ENCODE peak calls at places on chromosomes 4 and X, in eight cellular contexts. W is glutamatergic neuron, L is upper lobe of left lung, F is epithelial cell of esophagus, D is NB4, Q is breast epithelium, E is mesothelial cell of epicardium, R is retinal pigment epithelial cell. H is an unnamed sample.

GRCh38 chr4:112214397-112215264 is 17.0 kb upstream of the AP1AR start:
- DNase-seq in R (no peak), D (peak; percentile 44), F (peak; percentile 49), Q (no peak), E (no peak), L (no peak), W (no peak), H (no peak)

GRCh38 chr4:123278755-123279154 is 117.8 kb upstream of the SPRY1 start:
- DNase-seq in F (peak; percentile 11), R (no peak), D (no peak), E (no peak), L (no peak), W (no peak), Q (no peak), H (no peak)

GRCh38 chr4:15654556-15655222 is 468 bp downstream of the FBXL5 start:
- DNase-seq in E (peak; percentile 70), W (peak; percentile 65), Q (peak; percentile 54), R (no peak), D (peak; percentile 76), F (peak; percentile 38), L (peak; percentile 59), H (no peak)

GRCh38 chr4:145347684-145348083 is 134.0 kb upstream of the SMAD1 start:
- DNase-seq in R (peak; percentile 43), Q (no peak), L (no peak), D (no peak), F (no peak), E (no peak), W (no peak), H (no peak)

GRCh38 chrX:55450259-55450658 is 1.7 kb upstream of the MAGEH1 start:
- DNase-seq in D (peak; percentile 0), R (no peak), F (peak; percentile 3), W (no peak), L (no peak), E (no peak), Q (no peak), H (no peak)

GRCh38 chr4:91525627-91526026 is 778.1 kb upstream of the GRID2 start:
- DNase-seq in R (no peak), L (no peak), F (no peak), E (no peak), Q (no peak), W (no peak), D (no peak), H (no peak)

GRCh38 chrX:41377624-41378023 is 43.7 kb downstream of the DDX3X start:
- DNase-seq in F (no peak), W (no peak), E (no peak), L (no peak), Q (no peak), R (no peak), D (no peak), H (no peak)

GRCh38 chrX:135086197-135086854 is 34.0 kb downstream of the ETDB start:
- DNase-seq in L (no peak), F (peak; percentile 81), D (peak; percentile 69), R (peak; percentile 17), Q (no peak), W (no peak), E (no peak), H (no peak)

GRCh38 chr4:119104644-119105273 is 30.9 kb upstream of the MYOZ2 start:
- DNase-seq in W (no peak), R (no peak), Q (no peak), L (no peak), E (no peak), F (no peak), D (no peak), H (no peak)

GRCh38 chr4:10873809-10874208 is 189.2 kb upstream of the CLNK start:
- DNase-seq in W (no peak), F (no peak), R (no peak), Q (no peak), D (no peak), E (no peak), L (no peak), H (no peak)

GRCh38 chrX:136076942-136077341 is 70.4 kb upstream of the FHL1 start:
- DNase-seq in E (no peak), Q (no peak), F (no peak), R (no peak), W (no peak), D (no peak), L (no peak), H (no peak)

GRCh38 chr4:120858776-120859175 is 63.8 kb downstream of the PRDM5 start:
- DNase-seq in F (peak; percentile 19), D (no peak), L (no peak), R (no peak), E (no peak), Q (no peak), W (no peak), H (no peak)

GRCh38 chr4:73988096-73988495 is at the start of gene PPBP:
- DNase-seq in E (no peak), Q (no peak), L (no peak), D (peak; percentile 15), F (peak; percentile 69), W (no peak), R (no peak), H (no peak)

GRCh38 chr4:153710681-153711080 is 26.6 kb downstream of the TLR2 start:
- DNase-seq in R (no peak), L (no peak), Q (no peak), D (no peak), F (no peak), E (no peak), W (no peak), H (no peak)

DNA sequence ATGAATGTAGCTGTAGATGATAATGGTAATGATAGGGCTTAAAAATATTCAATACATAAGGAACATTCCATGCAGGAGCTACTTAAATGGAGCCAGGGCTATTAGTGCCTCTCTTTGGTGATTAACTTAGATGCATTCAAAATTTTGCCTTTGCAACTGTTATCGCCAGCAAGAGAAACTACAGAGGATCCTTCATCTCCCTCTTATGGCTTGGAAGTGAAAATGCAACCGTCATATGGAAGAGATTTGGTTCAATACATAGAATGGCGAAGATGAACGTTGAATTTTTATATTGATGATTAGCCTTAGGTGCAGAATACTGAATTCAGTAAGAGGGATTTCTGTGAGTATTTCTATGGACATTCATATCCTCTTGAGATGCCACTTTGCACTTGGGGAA is 134.5 kb upstream of the NLGN4X start:
- DNase-seq in W (no peak), Q (no peak), R (no peak), E (no peak), F (no peak), D (no peak), L (no peak), H (no peak)
- TF ChIP-seq CTCF in W (no peak), Q (no peak), R (no peak), E (no peak), F (no peak), D (no peak), L (no peak), H (no peak)

GRCh38 chrX:790780-791360 is 160.3 kb downstream of the SHOX start:
- DNase-seq in F (no peak), D (no peak), L (no peak), E (no peak), Q (no peak), R (no peak), W (no peak), H (no peak)
- TF ChIP-seq CTCF in F (no peak), D (no peak), L (no peak), E (no peak), Q (no peak), R (no peak), W (no peak), H (no peak)

GRCh38 chr4:65669008-65669971 is 999 bp downstream of the EPHA5 start:
- DNase-seq in R (no peak), W (peak; percentile 61), F (no peak), D (no peak), E (peak; percentile 39), Q (no peak), L (no peak), H (no peak)

GRCh38 chr4:65671402-65671801 is 1.1 kb upstream of the EPHA5 start:
- DNase-seq in Q (no peak), F (peak; percentile 34), W (no peak), D (no peak), L (no peak), R (no peak), E (no peak), H (no peak)

GRCh38 chr4:65668201-65669007 is 1.9 kb downstream of the EPHA5 start:
- DNase-seq in E (peak; percentile 38), R (no peak), W (peak; percentile 35), L (no peak), D (no peak), Q (no peak), F (peak; percentile 9), H (no peak)

GRCh38 chr4:65669981-65670330 is 333 bp downstream of the EPHA5 start:
- DNase-seq in L (no peak), Q (no peak), D (no peak), F (no peak), R (no peak), W (no peak), E (no peak), H (no peak)

GRCh38 chr4:65670331-65671031 is at the start of gene EPHA5:
- DNase-seq in F (peak; percentile 68), Q (no peak), W (peak; percentile 91), D (no peak), R (peak; percentile 69), L (peak; percentile 28), E (peak; percentile 82), H (no peak)
- TF ChIP-seq CTCF in F (peak; percentile 19), Q (no peak), W (peak; percentile 33), D (no peak), R (peak; percentile 11), L (no peak), E (no peak), H (no peak)

GRCh38 chrX:53294024-53294648 is 12.8 kb upstream of the IQSEC2 start:
- DNase-seq in L (no peak), E (no peak), W (no peak), Q (no peak), R (no peak), D (peak; percentile 40), F (peak; percentile 9), H (no peak)
- TF ChIP-seq CTCF in L (no peak), E (no peak), W (peak; percentile 16), Q (no peak), R (peak; percentile 36), D (peak; percentile 22), F (no peak), H (peak; percentile 2)

DNA sequence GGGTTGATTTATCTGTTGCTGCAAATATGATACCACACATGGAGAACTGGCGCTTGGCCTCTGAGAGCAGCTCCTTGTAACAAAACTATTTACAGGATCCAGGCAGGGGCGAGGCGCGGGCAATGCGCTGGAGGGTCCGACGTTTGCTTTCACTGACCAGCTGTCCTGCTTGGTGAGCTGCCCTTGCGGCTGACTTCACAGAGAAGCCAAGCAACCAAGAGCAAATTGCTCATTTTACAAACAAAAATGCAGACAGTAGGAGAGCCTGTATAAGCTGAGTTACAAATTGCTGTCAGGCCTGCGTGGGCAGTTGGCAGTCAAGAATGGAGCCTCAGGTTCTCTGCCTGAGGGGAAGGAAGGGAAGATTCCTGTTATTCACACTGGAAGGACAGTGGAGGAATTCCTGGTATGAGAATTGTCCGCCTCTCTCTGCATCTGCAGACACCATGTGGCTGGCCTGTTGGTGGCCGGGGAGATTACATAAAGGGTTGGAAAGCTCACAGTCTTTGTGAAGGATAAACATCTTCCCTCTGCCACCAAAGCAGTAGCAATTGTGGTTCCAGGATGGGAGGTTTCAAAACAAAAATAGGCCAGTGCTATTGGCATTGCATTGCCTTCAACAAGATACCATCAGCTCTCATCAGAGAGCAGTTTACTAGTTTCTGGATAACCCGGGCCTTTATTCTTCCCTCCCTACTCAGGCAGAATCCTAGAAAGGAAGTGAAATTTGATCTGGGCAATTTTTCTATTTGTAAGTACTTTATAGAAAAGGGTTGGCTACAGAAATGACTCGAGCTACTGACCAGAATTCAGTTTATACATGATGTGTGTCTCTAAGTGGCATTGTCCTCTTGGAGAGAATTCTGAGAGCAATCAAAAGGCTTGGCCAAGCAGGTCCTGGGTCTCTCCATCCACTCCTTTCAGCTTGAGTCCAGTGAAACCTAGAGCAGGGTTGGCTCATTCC is 192.4 kb upstream of the LEF1 start:
- DNase-seq in Q (no peak), E (peak; percentile 64), F (peak; percentile 34), D (no peak), R (no peak), L (no peak), W (no peak), H (no peak)
- TF ChIP-seq CTCF in Q (no peak), E (no peak), F (no peak), D (no peak), R (no peak), L (no peak), W (no peak), H (no peak)

H was measured in D721Med.